ENCODE peak calls at places on chromosomes 3 and 15, in four cellular contexts. V is nephron progenitor cell, O is retinal pigment epithelial cell, U is Calu3. K is an unnamed sample.

GRCh38 chr15:65945616-65946015 is 76.3 kb downstream of the RAB11A start:
- DNase-seq in V (no peak), O (no peak), U (no peak), K (no peak)

GRCh38 chr15:29805043-29805707 is 17.1 kb downstream of the TJP1 start:
- DNase-seq in V (no peak), O (peak), U (no peak), K (no peak)

GRCh38 chr3:117600666-117601065 is 891.1 kb downstream of the TUSC7 start:
- DNase-seq in V (no peak), O (no peak), U (no peak), K (no peak)

GRCh38 chr3:64548200-64548889 is 139.5 kb downstream of the ADAMTS9 start:
- DNase-seq in V (no peak), O (no peak), U (no peak), K (no peak)

GRCh38 chr15:43769584-43770228 is 7.1 kb downstream of the ELL3 start:
- DNase-seq in V (peak), O (no peak), U (peak), K (no peak)

GRCh38 chr3:53518495-53518981 is 24.1 kb downstream of the CACNA1D start:
- DNase-seq in V (no peak), O (no peak), U (no peak), K (no peak)

GRCh38 chr3:4241595-4242170 is 61.5 kb upstream of the SETMAR start:
- DNase-seq in V (no peak), O (no peak), U (no peak), K (no peak)

GRCh38 chr15:25684521-25685215 is 178.5 kb downstream of the ATP10A start:
- DNase-seq in V (no peak), O (no peak), U (no peak), K (peak)

GRCh38 chr3:50138266-50139230 is 16.6 kb upstream of the SEMA3F start:
- DNase-seq in V (peak), O (no peak), U (no peak), K (no peak)

GRCh38 chr3:157330206-157330605 is 106.4 kb upstream of the PTX3 start:
- DNase-seq in V (no peak), O (no peak), U (no peak), K (no peak)

GRCh38 chr3:129611812-129612349 is 5.4 kb upstream of the PLXND1 start:
- DNase-seq in V (no peak), O (peak), U (peak), K (no peak)

GRCh38 chr15:68553994-68554715 is 24.6 kb upstream of the CORO2B start:
- DNase-seq in V (peak), O (no peak), U (peak), K (no peak)

GRCh38 chr15:74441248-74441939 is 7.6 kb upstream of the SEMA7A start:
- DNase-seq in V (no peak), O (no peak), U (no peak), K (no peak)

GRCh38 chr15:87368511-87368910 is 888.0 kb downstream of the NTRK3 start:
- DNase-seq in V (no peak), O (no peak), U (no peak), K (no peak)

GRCh38 chr3:186633481-186633880 is 6.7 kb upstream of the FETUB start:
- DNase-seq in V (no peak), O (no peak), U (no peak), K (no peak)

GRCh38 chr3:194888916-194889315 is 203.2 kb downstream of the FAM43A start:
- DNase-seq in V (no peak), O (no peak), U (no peak), K (no peak)

GRCh38 chr3:186411994-186412393 is 50.0 kb upstream of the DGKG start:
- DNase-seq in V (no peak), O (no peak), U (no peak), K (no peak)

GRCh38 chr3:37814547-37814946 is 47.1 kb upstream of the CTDSPL start:
- DNase-seq in V (no peak), O (no peak), U (no peak), K (no peak)
- TF ChIP-seq CTCF in V (peak), O (peak), U (peak), K (peak)

GRCh38 chr3:192563417-192563816 is 163.9 kb downstream of the FGF12 start:
- DNase-seq in V (no peak), O (no peak), U (no peak), K (no peak)

GRCh38 chr3:192570315-192570714 is 157.0 kb downstream of the FGF12 start:
- DNase-seq in V (no peak), O (no peak), U (no peak), K (no peak)

GRCh38 chr3:192566706-192567290 is 160.5 kb downstream of the FGF12 start:
- DNase-seq in V (peak), O (peak), U (peak), K (peak)

GRCh38 chr3:192564611-192565010 is 162.7 kb downstream of the FGF12 start:
- DNase-seq in V (no peak), O (peak), U (no peak), K (no peak)
- TF ChIP-seq CTCF in V (no peak), O (no peak), U (no peak), K (no peak)

GRCh38 chr15:88638626-88639372 is at the start of gene ISG20:
- DNase-seq in V (peak), O (peak), U (peak), K (peak)
- TF ChIP-seq CTCF in V (no peak), O (peak), U (no peak), K (peak)

DNA sequence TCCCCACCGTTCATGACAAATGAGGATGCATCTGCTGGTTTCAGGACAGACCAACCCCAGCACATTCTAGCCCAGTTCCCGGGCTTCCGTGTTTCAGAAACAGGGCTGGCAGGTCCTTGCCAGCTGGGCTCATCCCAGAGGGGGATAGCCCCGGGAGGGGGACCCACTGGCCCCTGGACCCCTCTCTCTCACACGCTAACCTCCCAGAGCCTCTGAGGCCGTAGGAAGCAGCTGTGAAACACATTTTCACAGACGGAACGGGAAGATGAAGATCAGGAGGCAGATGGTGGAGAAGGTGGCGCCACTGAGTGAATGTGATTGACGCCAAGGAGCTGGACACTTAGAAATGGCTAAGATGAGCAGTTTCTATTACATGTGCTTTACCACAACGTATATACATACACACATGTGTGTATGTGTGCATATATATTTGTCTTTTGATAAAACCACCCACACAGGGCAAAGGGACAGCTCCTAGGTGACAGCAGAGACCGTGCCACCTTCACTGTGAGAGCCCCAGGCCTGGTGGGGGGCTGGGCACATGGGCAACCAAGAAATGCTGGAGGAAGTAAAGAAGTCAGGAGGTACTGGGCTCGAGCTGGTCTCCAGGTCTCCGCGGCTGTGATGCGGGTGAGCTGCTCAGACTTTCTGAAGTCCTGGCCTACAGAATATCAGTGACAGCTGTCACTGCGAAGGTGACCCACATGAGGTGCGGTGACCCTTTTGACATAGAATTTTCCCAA is 168.6 kb upstream of the IQSEC1 start:
- DNase-seq in V (no peak), O (no peak), U (no peak), K (no peak)
- TF ChIP-seq CTCF in V (no peak), O (no peak), U (no peak), K (no peak)

GRCh38 chr3:72924055-72924454 is 36.2 kb downstream of the GXYLT2 start:
- DNase-seq in V (no peak), O (no peak), U (no peak), K (no peak)
- TF ChIP-seq CTCF in V (peak), O (no peak), U (no peak), K (no peak)

GRCh38 chr3:108883373-108883772 is 60.8 kb downstream of the TRAT1 start:
- DNase-seq in V (no peak), O (no peak), U (no peak), K (no peak)

GRCh38 chr3:108882762-108883161 is 60.2 kb downstream of the TRAT1 start:
- DNase-seq in V (no peak), O (no peak), U (no peak), K (no peak)

GRCh38 chr3:108877906-108878305 is 55.3 kb downstream of the TRAT1 start:
- DNase-seq in V (no peak), O (no peak), U (no peak), K (no peak)

DNA sequence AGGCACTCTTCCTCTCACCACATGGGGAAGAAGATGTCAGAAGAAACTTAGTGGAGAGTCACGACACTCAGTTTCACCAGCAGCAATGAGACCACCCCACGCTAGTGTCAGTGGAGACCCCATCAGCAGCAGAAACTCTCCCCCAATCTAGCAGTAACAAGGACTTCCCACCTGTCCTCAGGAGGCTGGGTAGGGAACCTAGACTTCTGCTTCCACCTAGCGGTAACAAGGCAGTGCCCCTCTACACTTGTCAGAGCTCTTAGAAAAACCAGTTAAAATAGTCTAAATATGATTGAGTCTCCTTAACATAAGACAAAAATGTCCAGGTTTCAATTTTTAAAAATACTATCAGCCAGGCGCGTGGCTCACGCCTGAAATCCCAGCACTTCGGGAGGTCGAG is 57.3 kb downstream of the TRAT1 start:
- DNase-seq in V (no peak), O (no peak), U (no peak), K (no peak)
- TF ChIP-seq CTCF in V (no peak), O (no peak), U (no peak), K (no peak)

GRCh38 chr3:149114458-149114857 is 15.0 kb upstream of the HPS3 start:
- DNase-seq in V (no peak), O (no peak), U (no peak), K (no peak)
- TF ChIP-seq CTCF in V (no peak), O (no peak), U (no peak), K (no peak)

GRCh38 chr3:27454461-27454860 is 29.7 kb downstream of the SLC4A7 start:
- DNase-seq in V (no peak), O (no peak), U (no peak), K (no peak)

GRCh38 chr3:27452368-27453090 is 31.7 kb downstream of the SLC4A7 start:
- DNase-seq in V (no peak), O (no peak), U (no peak), K (no peak)

GRCh38 chr3:27451845-27452244 is 32.3 kb downstream of the SLC4A7 start:
- DNase-seq in V (no peak), O (no peak), U (no peak), K (no peak)

GRCh38 chr3:27449530-27450150 is 34.5 kb downstream of the SLC4A7 start:
- DNase-seq in V (no peak), O (no peak), U (peak), K (no peak)

DNA sequence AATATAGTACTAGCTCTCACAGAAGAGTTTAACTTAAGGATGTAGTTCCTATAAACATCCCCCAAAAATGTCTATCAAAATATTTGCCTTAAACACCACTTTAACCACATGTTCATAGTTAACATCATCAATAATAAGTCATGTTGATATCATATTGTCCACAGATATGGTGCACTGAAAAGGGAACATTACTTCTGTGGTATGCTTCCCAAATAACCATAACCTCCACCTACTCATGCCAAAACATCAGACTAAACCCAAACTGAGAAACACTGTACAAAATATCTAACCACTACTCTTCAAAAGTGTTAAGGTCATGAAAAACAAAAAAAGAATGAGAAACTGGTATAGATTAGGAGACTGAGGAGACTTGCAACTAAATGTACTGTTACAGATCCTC is 32.9 kb downstream of the SLC4A7 start:
- DNase-seq in V (no peak), O (no peak), U (no peak), K (no peak)
- TF ChIP-seq CTCF in V (no peak), O (no peak), U (no peak), K (no peak)

GRCh38 chr3:190721330-190721729 is 141.2 kb downstream of the GMNC start:
- DNase-seq in V (peak), O (no peak), U (no peak), K (peak)

GRCh38 chr3:190716961-190717360 is 145.5 kb downstream of the GMNC start:
- DNase-seq in V (no peak), O (no peak), U (no peak), K (no peak)

GRCh38 chr3:190722181-190722905 is 140.2 kb downstream of the GMNC start:
- DNase-seq in V (no peak), O (no peak), U (no peak), K (no peak)

GRCh38 chr3:190718691-190719090 is 143.8 kb downstream of the GMNC start:
- DNase-seq in V (no peak), O (no peak), U (no peak), K (peak)

DNA sequence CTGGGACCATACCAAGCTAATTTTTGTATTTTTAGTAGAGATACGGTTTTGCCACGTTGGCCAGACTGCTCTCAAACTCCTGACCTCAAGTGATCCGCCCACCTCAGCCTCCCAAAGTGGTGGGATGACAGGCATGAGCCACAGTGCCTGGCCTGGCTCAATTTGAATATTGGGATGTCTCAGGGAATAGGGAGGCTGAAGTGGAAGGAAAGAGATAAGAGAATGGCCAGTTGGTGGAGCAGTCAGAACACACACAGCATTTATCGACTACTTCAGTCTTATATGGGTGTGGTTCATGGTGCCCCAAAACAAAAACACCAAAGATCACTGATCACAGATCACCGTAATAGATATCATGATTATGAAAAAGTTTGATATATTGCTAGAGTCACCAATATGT is 144.4 kb downstream of the GMNC start:
- DNase-seq in V (no peak), O (no peak), U (no peak), K (no peak)
- TF ChIP-seq CTCF in V (no peak), O (no peak), U (no peak), K (no peak)

K was measured in kidney epithelial cell.